ENCODE peak calls at places on chromosome 9, in four cellular contexts. O, Y, S and N are unnamed samples.

GRCh38 chr9:104256710-104257091 is 162.6 kb downstream of the SMC2 start:
- DNase-seq in O (no peak), S (no peak), Y (no peak), N (no peak)

GRCh38 chr9:136012651-136013050 is 51.5 kb upstream of the UBAC1 start:
- DNase-seq in Y (peak), S (peak), O (no peak), N (no peak)

GRCh38 chr9:91033802-91034201 is 232.2 kb downstream of the SYK start:
- DNase-seq in O (no peak), S (no peak), Y (no peak), N (no peak)

GRCh38 chr9:89791754-89792153 is 186.9 kb downstream of the GADD45G start:
- DNase-seq in O (no peak), S (no peak), Y (no peak), N (peak)

GRCh38 chr9:97440160-97440559 is 28.3 kb downstream of the TDRD7 start:
- DNase-seq in S (no peak), Y (no peak), O (no peak), N (no peak)

GRCh38 chr9:130265431-130266235 is at the start of gene HMCN2:
- DNase-seq in Y (peak), S (no peak), O (peak), N (no peak)

GRCh38 chr9:119375892-119376291 is 6.7 kb upstream of the BRINP1 start:
- DNase-seq in Y (no peak), O (no peak), S (no peak), N (no peak)

GRCh38 chr9:7536310-7536939 is 263.2 kb downstream of the DMAC1 start:
- DNase-seq in S (peak), Y (no peak), O (peak), N (no peak)

GRCh38 chr9:96859461-96860198 is 5.3 kb upstream of the ZNF782 start:
- DNase-seq in S (peak), O (no peak), Y (no peak), N (no peak)

GRCh38 chr9:137912671-137913070 is 35.1 kb downstream of the CACNA1B start:
- DNase-seq in Y (no peak), S (no peak), O (no peak), N (no peak)

GRCh38 chr9:110288503-110288902 is 32.2 kb upstream of the TXN start:
- DNase-seq in O (no peak), Y (no peak), S (no peak), N (no peak)

GRCh38 chr9:110287289-110287680 is 31.0 kb upstream of the TXN start:
- DNase-seq in O (no peak), S (no peak), Y (no peak), N (no peak)

GRCh38 chr9:110293246-110293645 is 36.9 kb upstream of the TXN start:
- DNase-seq in S (no peak), O (no peak), Y (no peak), N (no peak)

DNA sequence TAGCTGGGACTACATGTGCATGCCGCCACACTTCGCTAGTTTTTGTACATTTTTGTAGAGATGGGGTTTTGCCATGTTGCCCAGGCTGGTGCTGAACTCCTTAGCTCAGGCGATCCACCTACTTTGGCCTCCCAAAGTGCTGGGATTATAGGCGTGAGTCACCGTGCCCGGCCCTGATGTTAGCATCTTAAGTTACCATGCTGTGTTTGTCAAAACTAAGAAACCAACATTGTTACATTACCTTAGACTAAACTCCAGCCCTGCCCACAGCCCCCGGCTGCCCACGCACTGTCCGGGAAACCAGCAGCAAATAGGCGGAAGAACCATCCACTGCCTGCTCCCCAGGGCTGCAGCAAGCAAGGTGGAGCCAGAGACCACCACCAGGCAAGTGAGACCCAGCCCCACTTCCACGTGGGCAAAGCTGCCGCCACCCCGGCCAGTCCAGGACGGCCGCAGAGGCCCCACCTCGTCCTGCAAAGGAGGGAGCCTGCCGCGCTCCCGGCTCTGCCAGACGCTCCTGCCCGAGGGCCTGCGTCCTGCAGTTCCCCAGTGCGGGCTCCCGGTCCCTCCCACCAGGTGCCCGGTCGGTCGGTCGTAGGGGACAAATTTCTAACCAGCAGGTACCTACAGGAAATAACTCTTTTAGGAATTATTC is 35.7 kb upstream of the TXN start:
- DNase-seq in O (no peak), Y (no peak), S (no peak), N (no peak)
- TF ChIP-seq CTCF in O (no peak), Y (no peak), S (no peak), N (no peak)

DNA sequence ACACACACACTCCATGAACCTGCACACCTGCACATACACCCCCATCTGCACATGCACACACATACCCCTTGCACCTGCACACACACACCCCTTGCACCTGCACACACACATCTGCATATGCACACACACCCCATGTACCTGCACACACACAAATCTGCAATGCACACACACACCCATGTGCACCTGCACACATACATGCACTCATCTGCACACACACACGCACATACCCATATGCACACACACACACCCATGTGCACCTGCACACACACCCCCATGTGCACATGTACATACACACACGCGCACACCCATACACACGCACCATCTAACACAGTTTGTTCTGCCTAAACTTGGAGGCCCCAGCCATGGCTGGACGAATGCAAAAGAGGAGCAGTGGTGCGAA is 115.9 kb upstream of the SARDH start:
- DNase-seq in S (no peak), O (no peak), Y (no peak), N (no peak)
- H3K27ac ChIP-seq in S (no peak), O (no peak), Y (no peak), N (no peak)

GRCh38 chr9:95379630-95380029 is 62.1 kb upstream of the FANCC start:
- DNase-seq in O (no peak), Y (no peak), S (no peak), N (peak)
- TF ChIP-seq CTCF in O (no peak), Y (no peak), S (no peak), N (no peak)

GRCh38 chr9:13717356-13718057 is 438.0 kb upstream of the MPDZ start:
- DNase-seq in Y (no peak), S (peak), O (no peak), N (no peak)
- H3K27ac ChIP-seq in Y (peak), S (no peak), O (peak), N (no peak)